ENCODE peak calls at places on chromosomes 2 and 18, in eight cellular contexts. H, D, Q, J, X, U, S and W are unnamed samples.

GRCh38 chr2:179311071-179311470 is 46.4 kb upstream of the SESTD1 start:
- DNase-seq in X (peak), J (no peak), S (peak), Q (no peak), H (no peak), U (no peak), D (no peak), W (no peak)

GRCh38 chr2:218427741-218428140 is 8.8 kb downstream of the VIL1 start:
- DNase-seq in D (no peak), Q (no peak), S (no peak), U (no peak), J (no peak), H (no peak), X (no peak), W (no peak)

GRCh38 chr18:8019600-8019999 is 452.5 kb downstream of the PTPRM start:
- DNase-seq in D (no peak), X (no peak), U (no peak), Q (no peak), H (no peak), S (no peak), J (no peak), W (no peak)

GRCh38 chr2:197435598-197436435 is 989 bp upstream of the SF3B1 start:
- DNase-seq in S (no peak), U (peak), D (no peak), Q (no peak), H (no peak), X (no peak), J (no peak), W (no peak)

GRCh38 chr18:75544051-75544481 is 116.6 kb upstream of the SMIM21 start:
- DNase-seq in U (no peak), D (no peak), H (no peak), J (no peak), Q (no peak), X (peak), S (no peak), W (no peak)

GRCh38 chr2:86023366-86023712 is 82.3 kb downstream of the POLR1A start:
- DNase-seq in D (no peak), J (no peak), X (no peak), Q (no peak), S (no peak), H (no peak), U (no peak), W (no peak)

GRCh38 chr2:224428787-224429440 is 27.0 kb upstream of the FAM124B start:
- DNase-seq in U (peak), X (no peak), Q (no peak), H (no peak), S (no peak), D (no peak), J (no peak), W (no peak)

GRCh38 chr2:113137827-113138226 is 10.4 kb downstream of the IL1RN start:
- DNase-seq in S (no peak), U (no peak), H (no peak), Q (no peak), X (no peak), D (no peak), J (no peak), W (no peak)

GRCh38 chr2:235170016-235170415 is 218.2 kb downstream of the SH3BP4 start:
- DNase-seq in H (peak), D (peak), U (no peak), Q (no peak), X (peak), J (no peak), S (peak), W (peak)

GRCh38 chr18:48036641-48037421 is 106.4 kb upstream of the SMAD2 start:
- DNase-seq in X (no peak), U (no peak), S (no peak), D (no peak), J (no peak), Q (no peak), H (no peak), W (no peak)

GRCh38 chr2:134718095-134718955 is 475 bp downstream of the TMEM163 start:
- DNase-seq in H (no peak), X (no peak), J (no peak), U (peak), D (no peak), S (no peak), Q (peak), W (no peak)

GRCh38 chr18:36711813-36712444 is 116.9 kb downstream of the TPGS2 start:
- DNase-seq in Q (no peak), J (no peak), U (no peak), D (peak), S (peak), X (peak), H (peak), W (no peak)

GRCh38 chr2:232365621-232366321 is 12.8 kb upstream of the ALPP start:
- DNase-seq in H (no peak), Q (no peak), X (peak), S (no peak), D (no peak), J (no peak), U (peak), W (peak)

GRCh38 chr18:34583895-34584294 is 126.2 kb upstream of the DTNA start:
- DNase-seq in Q (no peak), H (no peak), U (no peak), J (no peak), S (no peak), X (no peak), D (no peak), W (no peak)

GRCh38 chr2:127155901-127156300 is 48.9 kb upstream of the BIN1 start:
- DNase-seq in X (peak), U (no peak), D (peak), H (no peak), S (peak), Q (no peak), J (no peak), W (no peak)

GRCh38 chr2:73931531-73932500 is 5.1 kb downstream of the DGUOK start:
- DNase-seq in J (no peak), D (peak), X (peak), Q (peak), H (no peak), S (peak), U (no peak), W (no peak)

GRCh38 chr2:236818281-236819045 is 248.8 kb downstream of the ACKR3 start:
- DNase-seq in S (no peak), H (no peak), Q (no peak), U (no peak), X (no peak), D (no peak), J (no peak), W (no peak)